ENCODE peak calls at places on chromosomes 7 and 10, in ten cellular contexts. One of them, this sample, is unnamed.

GRCh38 chr7:114148779-114149178 is 230.0 kb upstream of the PPP1R3A start:
- DNase-seq in IMR-90: no peak
- DNase-seq in epithelial cell of esophagus: no peak
- DNase-seq in MV-4-11: peak; percentile 94
- DNase-seq in anterior cingulate cortex: no peak
- DNase-seq in sciatic nerve: no peak
- DNase-seq in GM23248: no peak
- DNase-seq in NCI-H1105: no peak
- DNase-seq in Calu3: no peak
- DNase-seq in stimulated activated CD4-positive, alpha-beta T cell treated with anti-CD3 and anti-CD28 coated beads, Interleukin-1b, Interleukin-23, amount 100 ng/mL, for 1 hour: no peak
- DNase-seq in this sample: no peak

GRCh38 chr7:149584009-149584408 is 86.4 kb upstream of the ZNF746 start:
- DNase-seq in GM23248: no peak
- DNase-seq in epithelial cell of esophagus: no peak
- DNase-seq in MV-4-11: no peak
- DNase-seq in sciatic nerve: no peak
- DNase-seq in NCI-H1105: no peak
- DNase-seq in Calu3: no peak
- DNase-seq in anterior cingulate cortex: no peak
- DNase-seq in stimulated activated CD4-positive, alpha-beta T cell treated with anti-CD3 and anti-CD28 coated beads, Interleukin-1b, Interleukin-23, amount 100 ng/mL, for 1 hour: no peak
- DNase-seq in IMR-90: no peak
- DNase-seq in this sample: no peak

GRCh38 chr10:130714700-130715467 is 578.7 kb downstream of the GLRX3 start:
- DNase-seq in IMR-90: no peak
- DNase-seq in NCI-H1105: no peak
- DNase-seq in sciatic nerve: no peak
- DNase-seq in anterior cingulate cortex: no peak
- DNase-seq in Calu3: no peak
- DNase-seq in GM23248: no peak
- DNase-seq in stimulated activated CD4-positive, alpha-beta T cell treated with anti-CD3 and anti-CD28 coated beads, Interleukin-1b, Interleukin-23, amount 100 ng/mL, for 1 hour: no peak
- DNase-seq in MV-4-11: no peak
- DNase-seq in epithelial cell of esophagus: no peak
- DNase-seq in this sample: no peak

GRCh38 chr7:131300078-131300477 is 27.6 kb upstream of the MKLN1 start:
- DNase-seq in Calu3: no peak
- DNase-seq in NCI-H1105: no peak
- DNase-seq in sciatic nerve: no peak
- DNase-seq in epithelial cell of esophagus: no peak
- DNase-seq in IMR-90: no peak
- DNase-seq in stimulated activated CD4-positive, alpha-beta T cell treated with anti-CD3 and anti-CD28 coated beads, Interleukin-1b, Interleukin-23, amount 100 ng/mL, for 1 hour: no peak
- DNase-seq in GM23248: no peak
- DNase-seq in MV-4-11: no peak
- DNase-seq in anterior cingulate cortex: no peak
- DNase-seq in this sample: no peak

GRCh38 chr10:117130346-117130745 is 7.7 kb downstream of the VAX1 start:
- DNase-seq in anterior cingulate cortex: no peak
- DNase-seq in NCI-H1105: no peak
- DNase-seq in IMR-90: no peak
- DNase-seq in Calu3: no peak
- DNase-seq in stimulated activated CD4-positive, alpha-beta T cell treated with anti-CD3 and anti-CD28 coated beads, Interleukin-1b, Interleukin-23, amount 100 ng/mL, for 1 hour: no peak
- DNase-seq in MV-4-11: no peak
- DNase-seq in epithelial cell of esophagus: no peak
- DNase-seq in GM23248: no peak
- DNase-seq in sciatic nerve: peak; percentile 17
- DNase-seq in this sample: no peak

GRCh38 chr7:136012238-136012637 is 35.1 kb upstream of the MTPN start:
- DNase-seq in MV-4-11: no peak
- DNase-seq in IMR-90: no peak
- DNase-seq in stimulated activated CD4-positive, alpha-beta T cell treated with anti-CD3 and anti-CD28 coated beads, Interleukin-1b, Interleukin-23, amount 100 ng/mL, for 1 hour: no peak
- DNase-seq in NCI-H1105: no peak
- DNase-seq in epithelial cell of esophagus: no peak
- DNase-seq in Calu3: no peak
- DNase-seq in sciatic nerve: no peak
- DNase-seq in GM23248: no peak
- DNase-seq in anterior cingulate cortex: no peak
- DNase-seq in this sample: no peak

GRCh38 chr7:101402081-101402779 is 39.6 kb downstream of the COL26A1 start:
- DNase-seq in NCI-H1105: no peak
- DNase-seq in epithelial cell of esophagus: peak; percentile 11
- DNase-seq in sciatic nerve: no peak
- DNase-seq in MV-4-11: no peak
- DNase-seq in anterior cingulate cortex: no peak
- DNase-seq in Calu3: no peak
- DNase-seq in GM23248: peak; percentile 83
- DNase-seq in IMR-90: peak; percentile 17
- DNase-seq in stimulated activated CD4-positive, alpha-beta T cell treated with anti-CD3 and anti-CD28 coated beads, Interleukin-1b, Interleukin-23, amount 100 ng/mL, for 1 hour: no peak
- DNase-seq in this sample: no peak

GRCh38 chr7:137774793-137775201 is 72.0 kb downstream of the DGKI start:
- DNase-seq in NCI-H1105: no peak
- DNase-seq in stimulated activated CD4-positive, alpha-beta T cell treated with anti-CD3 and anti-CD28 coated beads, Interleukin-1b, Interleukin-23, amount 100 ng/mL, for 1 hour: no peak
- DNase-seq in Calu3: no peak
- DNase-seq in sciatic nerve: no peak
- DNase-seq in anterior cingulate cortex: no peak
- DNase-seq in GM23248: peak; percentile 80
- DNase-seq in epithelial cell of esophagus: peak; percentile 63
- DNase-seq in MV-4-11: no peak
- DNase-seq in IMR-90: peak; percentile 61
- DNase-seq in this sample: no peak

GRCh38 chr10:93893646-93894515 is at the start of gene SLC35G1:
- DNase-seq in MV-4-11: peak; percentile 47
- DNase-seq in epithelial cell of esophagus: peak; percentile 63
- DNase-seq in NCI-H1105: peak; percentile 33
- DNase-seq in IMR-90: peak; percentile 54
- DNase-seq in anterior cingulate cortex: peak; percentile 51
- DNase-seq in sciatic nerve: peak; percentile 76
- DNase-seq in Calu3: peak; percentile 40
- DNase-seq in stimulated activated CD4-positive, alpha-beta T cell treated with anti-CD3 and anti-CD28 coated beads, Interleukin-1b, Interleukin-23, amount 100 ng/mL, for 1 hour: peak; percentile 47
- DNase-seq in GM23248: peak; percentile 77
- DNase-seq in this sample: peak; percentile 57

GRCh38 chr10:59830601-59831259 is 75.6 kb downstream of the CCDC6 start:
- DNase-seq in epithelial cell of esophagus: peak; percentile 57
- DNase-seq in sciatic nerve: no peak
- DNase-seq in NCI-H1105: no peak
- DNase-seq in MV-4-11: peak; percentile 16
- DNase-seq in anterior cingulate cortex: peak; percentile 19
- DNase-seq in GM23248: peak; percentile 70
- DNase-seq in stimulated activated CD4-positive, alpha-beta T cell treated with anti-CD3 and anti-CD28 coated beads, Interleukin-1b, Interleukin-23, amount 100 ng/mL, for 1 hour: no peak
- DNase-seq in Calu3: peak; percentile 66
- DNase-seq in IMR-90: peak; percentile 56
- DNase-seq in this sample: no peak

GRCh38 chr7:32103361-32103760 is 33.2 kb upstream of the PDE1C start:
- DNase-seq in NCI-H1105: no peak
- DNase-seq in stimulated activated CD4-positive, alpha-beta T cell treated with anti-CD3 and anti-CD28 coated beads, Interleukin-1b, Interleukin-23, amount 100 ng/mL, for 1 hour: no peak
- DNase-seq in sciatic nerve: no peak
- DNase-seq in Calu3: peak; percentile 46
- DNase-seq in anterior cingulate cortex: no peak
- DNase-seq in epithelial cell of esophagus: no peak
- DNase-seq in MV-4-11: no peak
- DNase-seq in GM23248: no peak
- DNase-seq in IMR-90: no peak
- DNase-seq in this sample: no peak

GRCh38 chr7:74290999-74291441 is 1.8 kb downstream of the CLIP2 start:
- DNase-seq in sciatic nerve: no peak
- DNase-seq in MV-4-11: no peak
- DNase-seq in IMR-90: no peak
- DNase-seq in NCI-H1105: peak; percentile 17
- DNase-seq in Calu3: no peak
- DNase-seq in GM23248: no peak
- DNase-seq in stimulated activated CD4-positive, alpha-beta T cell treated with anti-CD3 and anti-CD28 coated beads, Interleukin-1b, Interleukin-23, amount 100 ng/mL, for 1 hour: no peak
- DNase-seq in epithelial cell of esophagus: no peak
- DNase-seq in anterior cingulate cortex: no peak
- DNase-seq in this sample: no peak

GRCh38 chr7:80875537-80876120 is 43.2 kb downstream of the SEMA3C start:
- DNase-seq in GM23248: no peak
- DNase-seq in stimulated activated CD4-positive, alpha-beta T cell treated with anti-CD3 and anti-CD28 coated beads, Interleukin-1b, Interleukin-23, amount 100 ng/mL, for 1 hour: no peak
- DNase-seq in IMR-90: no peak
- DNase-seq in anterior cingulate cortex: no peak
- DNase-seq in MV-4-11: no peak
- DNase-seq in sciatic nerve: no peak
- DNase-seq in epithelial cell of esophagus: no peak
- DNase-seq in NCI-H1105: no peak
- DNase-seq in Calu3: no peak
- DNase-seq in this sample: no peak

GRCh38 chr10:46553238-46554049 is 3.0 kb downstream of the GPRIN2 start:
- DNase-seq in stimulated activated CD4-positive, alpha-beta T cell treated with anti-CD3 and anti-CD28 coated beads, Interleukin-1b, Interleukin-23, amount 100 ng/mL, for 1 hour: no peak
- DNase-seq in NCI-H1105: no peak
- DNase-seq in GM23248: no peak
- DNase-seq in MV-4-11: no peak
- DNase-seq in sciatic nerve: peak; percentile 62
- DNase-seq in IMR-90: no peak
- DNase-seq in epithelial cell of esophagus: no peak
- DNase-seq in anterior cingulate cortex: no peak
- DNase-seq in Calu3: peak; percentile 17
- DNase-seq in this sample: no peak

GRCh38 chr10:68668231-68668630 is 52.8 kb upstream of the CCAR1 start:
- DNase-seq in IMR-90: no peak
- DNase-seq in GM23248: no peak
- DNase-seq in MV-4-11: no peak
- DNase-seq in NCI-H1105: no peak
- DNase-seq in stimulated activated CD4-positive, alpha-beta T cell treated with anti-CD3 and anti-CD28 coated beads, Interleukin-1b, Interleukin-23, amount 100 ng/mL, for 1 hour: no peak
- DNase-seq in epithelial cell of esophagus: no peak
- DNase-seq in Calu3: no peak
- DNase-seq in sciatic nerve: no peak
- DNase-seq in anterior cingulate cortex: no peak
- DNase-seq in this sample: no peak

GRCh38 chr10:46254467-46254866 is 32.3 kb upstream of the ANTXRL start:
- DNase-seq in IMR-90: no peak
- DNase-seq in epithelial cell of esophagus: no peak
- DNase-seq in stimulated activated CD4-positive, alpha-beta T cell treated with anti-CD3 and anti-CD28 coated beads, Interleukin-1b, Interleukin-23, amount 100 ng/mL, for 1 hour: no peak
- DNase-seq in Calu3: no peak
- DNase-seq in anterior cingulate cortex: no peak
- DNase-seq in GM23248: no peak
- DNase-seq in MV-4-11: no peak
- DNase-seq in sciatic nerve: no peak
- DNase-seq in NCI-H1105: no peak
- DNase-seq in this sample: no peak

GRCh38 chr7:81926154-81926553 is 156.3 kb upstream of the HGF start:
- DNase-seq in IMR-90: peak; percentile 39
- DNase-seq in stimulated activated CD4-positive, alpha-beta T cell treated with anti-CD3 and anti-CD28 coated beads, Interleukin-1b, Interleukin-23, amount 100 ng/mL, for 1 hour: no peak
- DNase-seq in anterior cingulate cortex: no peak
- DNase-seq in NCI-H1105: no peak
- DNase-seq in sciatic nerve: no peak
- DNase-seq in GM23248: peak; percentile 73
- DNase-seq in Calu3: no peak
- DNase-seq in MV-4-11: no peak
- DNase-seq in epithelial cell of esophagus: no peak
- DNase-seq in this sample: no peak

GRCh38 chr10:88991161-88991899 is 732 bp downstream of the FAS start:
- DNase-seq in NCI-H1105: no peak
- DNase-seq in epithelial cell of esophagus: peak; percentile 82
- DNase-seq in anterior cingulate cortex: peak; percentile 31
- DNase-seq in sciatic nerve: peak; percentile 87
- DNase-seq in stimulated activated CD4-positive, alpha-beta T cell treated with anti-CD3 and anti-CD28 coated beads, Interleukin-1b, Interleukin-23, amount 100 ng/mL, for 1 hour: no peak
- DNase-seq in IMR-90: peak; percentile 68
- DNase-seq in MV-4-11: peak; percentile 36
- DNase-seq in GM23248: peak; percentile 89
- DNase-seq in Calu3: peak; percentile 33
- DNase-seq in this sample: peak; percentile 52

GRCh38 chr10:131851332-131851731 is 49.5 kb upstream of the PPP2R2D start:
- DNase-seq in IMR-90: no peak
- DNase-seq in anterior cingulate cortex: no peak
- DNase-seq in stimulated activated CD4-positive, alpha-beta T cell treated with anti-CD3 and anti-CD28 coated beads, Interleukin-1b, Interleukin-23, amount 100 ng/mL, for 1 hour: no peak
- DNase-seq in NCI-H1105: no peak
- DNase-seq in Calu3: no peak
- DNase-seq in epithelial cell of esophagus: no peak
- DNase-seq in sciatic nerve: peak; percentile 42
- DNase-seq in MV-4-11: no peak
- DNase-seq in GM23248: peak; percentile 12
- DNase-seq in this sample: no peak

GRCh38 chr7:96538632-96539031 is 171.0 kb downstream of the SEM1 start:
- DNase-seq in anterior cingulate cortex: no peak
- DNase-seq in epithelial cell of esophagus: no peak
- DNase-seq in Calu3: no peak
- DNase-seq in stimulated activated CD4-positive, alpha-beta T cell treated with anti-CD3 and anti-CD28 coated beads, Interleukin-1b, Interleukin-23, amount 100 ng/mL, for 1 hour: no peak
- DNase-seq in sciatic nerve: no peak
- DNase-seq in MV-4-11: peak; percentile 100
- DNase-seq in IMR-90: no peak
- DNase-seq in NCI-H1105: no peak
- DNase-seq in GM23248: no peak
- DNase-seq in this sample: no peak

GRCh38 chr7:88339195-88339922 is 32.7 kb upstream of the STEAP4 start:
- DNase-seq in stimulated activated CD4-positive, alpha-beta T cell treated with anti-CD3 and anti-CD28 coated beads, Interleukin-1b, Interleukin-23, amount 100 ng/mL, for 1 hour: no peak
- DNase-seq in GM23248: no peak
- DNase-seq in anterior cingulate cortex: no peak
- DNase-seq in sciatic nerve: no peak
- DNase-seq in IMR-90: no peak
- DNase-seq in MV-4-11: no peak
- DNase-seq in epithelial cell of esophagus: no peak
- DNase-seq in NCI-H1105: no peak
- DNase-seq in Calu3: no peak
- DNase-seq in this sample: no peak

GRCh38 chr10:124612611-124613498 is 131.3 kb downstream of the FAM53B start:
- DNase-seq in sciatic nerve: no peak
- DNase-seq in anterior cingulate cortex: no peak
- DNase-seq in GM23248: peak; percentile 45
- DNase-seq in Calu3: peak; percentile 46
- DNase-seq in IMR-90: peak; percentile 15
- DNase-seq in stimulated activated CD4-positive, alpha-beta T cell treated with anti-CD3 and anti-CD28 coated beads, Interleukin-1b, Interleukin-23, amount 100 ng/mL, for 1 hour: no peak
- DNase-seq in NCI-H1105: no peak
- DNase-seq in MV-4-11: peak; percentile 10
- DNase-seq in epithelial cell of esophagus: no peak
- DNase-seq in this sample: no peak

GRCh38 chr10:89644691-89644966 is 413 bp downstream of the PANK1 start:
- DNase-seq in Calu3: no peak
- DNase-seq in stimulated activated CD4-positive, alpha-beta T cell treated with anti-CD3 and anti-CD28 coated beads, Interleukin-1b, Interleukin-23, amount 100 ng/mL, for 1 hour: no peak
- DNase-seq in MV-4-11: no peak
- DNase-seq in sciatic nerve: no peak
- DNase-seq in IMR-90: no peak
- DNase-seq in NCI-H1105: no peak
- DNase-seq in epithelial cell of esophagus: no peak
- DNase-seq in GM23248: no peak
- DNase-seq in anterior cingulate cortex: no peak
- DNase-seq in this sample: peak; percentile 57

GRCh38 chr10:34814228-34815173 is 595 bp downstream of the PARD3 start:
- DNase-seq in GM23248: peak; percentile 49
- DNase-seq in sciatic nerve: peak; percentile 67
- DNase-seq in MV-4-11: no peak
- DNase-seq in epithelial cell of esophagus: peak; percentile 35
- DNase-seq in IMR-90: peak; percentile 27
- DNase-seq in NCI-H1105: no peak
- DNase-seq in Calu3: peak; percentile 68
- DNase-seq in anterior cingulate cortex: no peak
- DNase-seq in stimulated activated CD4-positive, alpha-beta T cell treated with anti-CD3 and anti-CD28 coated beads, Interleukin-1b, Interleukin-23, amount 100 ng/mL, for 1 hour: no peak
- DNase-seq in this sample: no peak

GRCh38 chr10:6054884-6055283 is 7.3 kb downstream of the IL2RA start:
- DNase-seq in epithelial cell of esophagus: no peak
- DNase-seq in MV-4-11: no peak
- DNase-seq in NCI-H1105: no peak
- DNase-seq in sciatic nerve: no peak
- DNase-seq in stimulated activated CD4-positive, alpha-beta T cell treated with anti-CD3 and anti-CD28 coated beads, Interleukin-1b, Interleukin-23, amount 100 ng/mL, for 1 hour: no peak
- DNase-seq in GM23248: no peak
- DNase-seq in IMR-90: no peak
- DNase-seq in Calu3: no peak
- DNase-seq in anterior cingulate cortex: no peak
- DNase-seq in this sample: no peak